ENCODE peak calls at places on chromosomes 5 and 9, in ten cellular contexts. U is H1; E is uterus; M is effector memory CD4-positive, alpha-beta T cell; P is HepG2; S is GM12878; Y is Peyer's patch; L is H9; G is IMR-90; K is CD8-positive, alpha-beta memory T cell. H is an unnamed sample. For H3K4me1 and H3K9me3, the result is how much of the 10 kb centered on the place peaks cover.

GRCh38 chr9:112158629-112159228 is 16.4 kb downstream of the SUSD1 start:
- DNase-seq in U (no peak), E (no peak), M (no peak), P (no peak), S (no peak), Y (no peak), L (no peak), G (no peak), K (no peak), H (no peak)

GRCh38 chr9:129225815-129226214 is 47.8 kb upstream of the IER5L start:
- DNase-seq in U (no peak), E (peak), M (peak), P (no peak), S (no peak), Y (peak), L (peak), G (peak), K (peak), H (peak)

GRCh38 chr5:148179234-148179824 is 11.0 kb downstream of the SPINK14 start:
- DNase-seq in U (no peak), E (no peak), M (no peak), P (peak), S (peak), Y (no peak), L (no peak), G (peak), K (peak), H (no peak)

GRCh38 chr5:460413-460700 is 17.4 kb downstream of the EXOC3 start:
- DNase-seq in U (no peak), E (no peak), M (no peak), P (no peak), S (no peak), Y (peak), L (no peak), G (no peak), K (no peak), H (no peak)

GRCh38 chr5:56734066-56734766 is 81.1 kb upstream of the MAP3K1 start:
- DNase-seq in U (no peak), E (no peak), M (no peak), P (no peak), S (no peak), Y (no peak), L (no peak), G (no peak), K (no peak), H (no peak)

GRCh38 chr9:80359291-80359690 is 787.5 kb downstream of the TLE4 start:
- DNase-seq in U (no peak), E (no peak), M (no peak), P (no peak), S (no peak), Y (no peak), L (no peak), G (no peak), K (no peak), H (no peak)

GRCh38 chr9:4575997-4576396 is 85.7 kb downstream of the SLC1A1 start:
- DNase-seq in U (no peak), E (no peak), M (no peak), P (no peak), S (no peak), Y (no peak), L (no peak), G (no peak), K (no peak), H (no peak)

GRCh38 chr9:96169488-96169887 is 132.5 kb downstream of the HSD17B3 start:
- DNase-seq in U (peak), E (no peak), M (no peak), P (peak), S (no peak), Y (peak), L (peak), G (peak), K (no peak), H (peak)

GRCh38 chr5:3994635-3995034 is 399.0 kb downstream of the IRX1 start:
- DNase-seq in U (no peak), E (no peak), M (no peak), P (no peak), S (no peak), Y (no peak), L (no peak), G (no peak), K (no peak), H (no peak)

GRCh38 chr5:98588225-98588624 is 185.2 kb upstream of the RGMB start:
- DNase-seq in U (no peak), E (no peak), M (no peak), P (no peak), S (no peak), Y (no peak), L (no peak), G (peak), K (no peak), H (no peak)

GRCh38 chr9:102185371-102185770 is 446.9 kb upstream of the GRIN3A start:
- DNase-seq in U (no peak), E (no peak), M (no peak), P (no peak), S (no peak), Y (no peak), L (no peak), G (no peak), K (no peak), H (no peak)

GRCh38 chr9:83583151-83584014 is 39.6 kb upstream of the IDNK start:
- DNase-seq in U (peak), E (peak), M (no peak), P (peak), S (no peak), Y (peak), L (peak), G (peak), K (no peak), H (peak)

GRCh38 chr9:124281934-124282351 is 24.2 kb downstream of the NEK6 start:
- DNase-seq in U (no peak), E (no peak), M (no peak), P (peak), S (no peak), Y (peak), L (no peak), G (no peak), K (no peak), H (no peak)

GRCh38 chr5:92017786-92018185 is 634.7 kb upstream of the ARRDC3 start:
- DNase-seq in U (no peak), E (no peak), M (no peak), P (no peak), S (no peak), Y (no peak), L (no peak), G (peak), K (no peak), H (no peak)

GRCh38 chr5:167684251-167684650 is 607.2 kb upstream of the WWC1 start:
- DNase-seq in U (no peak), E (no peak), M (no peak), P (no peak), S (no peak), Y (no peak), L (no peak), G (peak), K (no peak), H (no peak)

GRCh38 chr5:16866795-16867584 is 69.1 kb downstream of the MYO10 start:
- DNase-seq in U (peak), E (no peak), M (no peak), P (no peak), S (no peak), Y (no peak), L (peak), G (peak), K (no peak), H (no peak)

GRCh38 chr9:97563458-97564135 is 62.1 kb downstream of the TMOD1 start:
- DNase-seq in U (no peak), E (no peak), M (no peak), P (no peak), S (no peak), Y (no peak), L (peak), G (no peak), K (no peak), H (no peak)

GRCh38 chr9:125829743-125830142 is 82.6 kb downstream of the PBX3 start:
- DNase-seq in U (no peak), E (no peak), M (peak), P (no peak), S (peak), Y (peak), L (no peak), G (peak), K (peak), H (no peak)

GRCh38 chr5:15746833-15747232 is 246.9 kb downstream of the FBXL7 start:
- DNase-seq in U (no peak), E (no peak), M (no peak), P (no peak), S (no peak), Y (no peak), L (no peak), G (peak), K (no peak), H (no peak)

GRCh38 chr9:92289708-92290390 is 3.6 kb downstream of the IARS1 start:
- DNase-seq in U (no peak), E (no peak), M (no peak), P (no peak), S (no peak), Y (no peak), L (no peak), G (peak), K (no peak), H (no peak)

GRCh38 chr9:75889977-75890540 is 414 bp upstream of the PCSK5 start:
- DNase-seq in U (no peak), E (peak), M (no peak), P (no peak), S (no peak), Y (peak), L (no peak), G (peak), K (no peak), H (no peak)

DNA sequence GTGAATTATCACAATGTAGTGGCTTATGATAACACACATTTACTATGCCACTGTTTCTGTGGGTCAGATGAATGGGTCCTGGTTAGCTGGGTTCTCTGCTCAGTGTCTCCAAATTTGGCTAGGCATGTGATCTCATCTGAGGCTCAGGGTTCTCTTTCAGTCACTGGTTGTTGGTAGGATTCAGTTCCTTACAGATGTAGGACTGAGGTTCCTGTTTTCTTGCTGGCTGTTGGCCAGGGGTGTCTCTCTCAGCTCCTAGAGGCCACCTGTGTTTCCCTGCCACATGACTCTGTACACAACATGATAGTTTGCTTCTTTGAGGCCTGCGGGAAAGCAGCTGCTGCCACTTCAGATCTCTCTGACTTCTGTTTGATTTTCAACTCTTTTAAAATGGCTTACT is 7.1 kb downstream of the NFX1 start:
- DNase-seq in U (no peak), E (no peak), M (no peak), P (no peak), S (peak), Y (peak), L (no peak), G (no peak), K (no peak), H (peak)
- H3K4me1 ChIP-seq in U (under half), E (under half), M (under half), P (half or more), S (under half), Y (under half), L (under half), G (under half), K (half or more), H (under half)

DNA sequence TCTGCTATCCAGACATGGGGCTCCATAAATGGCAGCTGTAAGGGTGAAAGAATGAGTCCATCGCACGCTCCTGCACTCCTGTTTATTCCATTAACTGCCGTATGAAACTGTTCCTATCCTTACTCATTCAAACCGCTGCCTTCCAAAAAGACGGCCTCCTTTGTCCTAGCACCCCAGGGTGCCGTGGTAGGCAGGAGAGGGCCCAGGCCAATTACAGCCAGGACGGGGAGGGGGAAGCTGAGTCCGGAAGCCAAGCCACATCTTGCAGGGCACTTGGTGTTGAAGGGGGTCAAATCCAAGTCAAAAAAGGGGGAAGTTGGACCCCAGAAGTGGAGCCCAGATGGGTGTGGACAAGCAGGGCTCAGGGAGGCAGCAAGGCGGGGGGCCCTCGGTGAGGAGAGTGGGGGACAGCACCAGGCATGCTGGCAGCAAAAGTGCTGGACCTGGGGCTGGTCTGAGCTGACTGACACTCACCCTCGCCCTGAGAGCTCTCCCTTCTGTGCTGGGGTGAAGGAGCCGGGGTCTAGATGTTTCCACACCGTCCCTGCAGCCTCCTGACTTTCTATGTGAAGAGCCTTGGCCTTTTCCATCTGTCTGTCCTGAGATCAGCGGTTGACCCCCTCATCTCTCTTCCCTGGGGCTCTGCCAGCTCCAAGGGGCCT is 63.3 kb downstream of the COL23A1 start:
- DNase-seq in U (no peak), E (no peak), M (no peak), P (no peak), S (no peak), Y (no peak), L (no peak), G (no peak), K (no peak), H (no peak)
- H3K9me3 ChIP-seq in U (under half), E (under half), M (under half), P (under half), S (under half), Y (under half), L (under half), G (under half), K (under half), H (under half)

GRCh38 chr5:80116465-80116864 is 81.3 kb downstream of the THBS4 start:
- DNase-seq in U (no peak), E (no peak), M (no peak), P (peak), S (no peak), Y (no peak), L (no peak), G (no peak), K (no peak), H (no peak)
- H3K4me1 ChIP-seq in U (under half), E (under half), M (under half), P (under half), S (under half), Y (under half), L (under half), G (under half), K (under half), H (under half)

GRCh38 chr5:72659726-72660125 is 152.5 kb upstream of the ZNF366 start:
- DNase-seq in U (no peak), E (no peak), M (no peak), P (no peak), S (no peak), Y (no peak), L (no peak), G (no peak), K (no peak), H (no peak)

GRCh38 chr5:72658767-72659540 is 151.7 kb upstream of the ZNF366 start:
- DNase-seq in U (no peak), E (no peak), M (no peak), P (no peak), S (no peak), Y (no peak), L (no peak), G (peak), K (no peak), H (no peak)

GRCh38 chr5:72667708-72668107 is 148.8 kb upstream of the TNPO1 start:
- DNase-seq in U (no peak), E (no peak), M (no peak), P (no peak), S (no peak), Y (no peak), L (no peak), G (no peak), K (no peak), H (no peak)

GRCh38 chr5:72661405-72661804 is 154.2 kb upstream of the ZNF366 start:
- DNase-seq in U (no peak), E (no peak), M (no peak), P (no peak), S (no peak), Y (no peak), L (no peak), G (peak), K (no peak), H (no peak)

GRCh38 chr5:72662936-72663335 is 153.5 kb upstream of the TNPO1 start:
- DNase-seq in U (no peak), E (no peak), M (no peak), P (no peak), S (no peak), Y (no peak), L (no peak), G (no peak), K (no peak), H (no peak)
- H3K9me3 ChIP-seq in U (under half), E (under half), M (under half), P (under half), S (under half), Y (under half), L (under half), G (under half), K (under half), H (under half)

GRCh38 chr9:38063363-38063707 is 5.7 kb downstream of the SHB start:
- DNase-seq in U (no peak), E (no peak), M (no peak), P (no peak), S (no peak), Y (no peak), L (no peak), G (no peak), K (no peak), H (no peak)
- H3K4me1 ChIP-seq in U (under half), E (under half), M (under half), P (half or more), S (under half), Y (under half), L (under half), G (under half), K (under half), H (under half)

GRCh38 chr5:141272906-141273305 is 27.7 kb downstream of the PCDHB15 start:
- DNase-seq in U (peak), E (no peak), M (no peak), P (no peak), S (no peak), Y (no peak), L (peak), G (no peak), K (no peak), H (no peak)
- H3K9me3 ChIP-seq in U (half or more), E (under half), M (under half), P (half or more), S (under half), Y (half or more), L (under half), G (under half), K (under half), H (under half)

GRCh38 chr9:136643596-136644342 is 18.9 kb upstream of the EGFL7 start:
- DNase-seq in U (no peak), E (no peak), M (no peak), P (no peak), S (no peak), Y (no peak), L (no peak), G (no peak), K (no peak), H (no peak)

GRCh38 chr9:136644593-136645342 is 17.9 kb upstream of the EGFL7 start:
- DNase-seq in U (no peak), E (peak), M (peak), P (peak), S (no peak), Y (peak), L (peak), G (peak), K (peak), H (peak)

GRCh38 chr9:136645343-136645902 is 17.3 kb upstream of the EGFL7 start:
- DNase-seq in U (no peak), E (no peak), M (no peak), P (no peak), S (no peak), Y (no peak), L (no peak), G (no peak), K (no peak), H (no peak)

GRCh38 chr9:136644343-136644592 is 18.4 kb upstream of the EGFL7 start:
- DNase-seq in U (no peak), E (no peak), M (no peak), P (no peak), S (no peak), Y (peak), L (no peak), G (peak), K (no peak), H (no peak)

GRCh38 chr9:136640176-136641086 is 22.3 kb upstream of the EGFL7 start:
- DNase-seq in U (no peak), E (no peak), M (no peak), P (no peak), S (no peak), Y (no peak), L (no peak), G (no peak), K (no peak), H (no peak)
- H3K4me1 ChIP-seq in U (under half), E (under half), M (under half), P (under half), S (under half), Y (under half), L (under half), G (under half), K (under half), H (under half)

DNA sequence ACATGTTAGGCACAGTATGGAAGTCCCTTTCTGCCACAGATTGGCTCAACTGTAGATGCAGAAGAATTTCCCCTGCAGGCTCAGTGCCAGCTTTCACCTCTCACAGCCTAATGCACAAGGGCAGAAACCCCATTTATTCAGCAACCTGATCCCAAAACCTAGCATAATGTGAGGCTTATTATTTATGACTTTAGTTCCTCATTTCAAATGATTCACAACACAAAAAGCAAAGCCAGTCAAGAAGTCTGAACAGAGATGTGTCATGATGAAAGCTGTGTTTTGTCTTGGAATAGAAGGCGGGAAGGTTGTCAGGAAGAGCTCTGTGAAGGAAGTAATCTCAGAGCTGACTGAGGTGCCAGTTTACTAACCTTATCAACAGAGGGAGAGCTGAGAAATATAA is 369.7 kb downstream of the LRRC70 start:
- DNase-seq in U (no peak), E (no peak), M (no peak), P (no peak), S (no peak), Y (no peak), L (no peak), G (no peak), K (no peak), H (no peak)
- H3K9me3 ChIP-seq in U (under half), E (under half), M (under half), P (under half), S (under half), Y (under half), L (under half), G (under half), K (under half), H (under half)

DNA sequence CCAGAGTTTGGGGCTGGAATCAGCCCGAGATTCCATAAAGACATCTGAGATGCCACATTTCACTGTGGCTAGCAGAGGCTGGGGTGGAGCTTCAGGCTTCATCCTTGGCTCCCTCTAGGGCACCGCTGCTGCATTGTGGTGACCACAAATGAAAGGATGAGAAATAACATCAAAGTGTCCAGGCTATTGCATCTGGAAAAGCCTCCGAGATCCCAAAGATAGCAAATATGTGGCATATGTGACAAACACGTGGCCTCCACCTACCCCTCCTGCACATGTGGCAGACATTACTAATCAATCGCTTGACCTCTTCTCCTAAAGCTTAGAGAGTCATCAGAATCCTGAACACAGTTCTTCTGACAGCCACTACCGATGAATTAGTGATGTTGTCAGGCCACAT is 4.5 kb downstream of the SPARC start:
- DNase-seq in U (no peak), E (no peak), M (no peak), P (no peak), S (no peak), Y (no peak), L (no peak), G (no peak), K (no peak), H (no peak)
- H3K4me1 ChIP-seq in U (under half), E (under half), M (under half), P (under half), S (under half), Y (under half), L (under half), G (under half), K (under half), H (half or more)